ENCODE peak calls at places on chromosomes 6 and 20, in five cellular contexts. W is nephron progenitor cell, T is retinal pigment epithelial cell, X is AG10803, H is RWPE1. A is an unnamed sample.

GRCh38 chr6:43846556-43846955 is 76.5 kb downstream of the VEGFA start:
- DNase-seq in W (no peak), T (no peak), H (no peak), X (no peak), A (peak; percentile 48)

GRCh38 chr20:53582574-53583351 is 10.9 kb downstream of the ZNF217 start:
- DNase-seq in X (peak; percentile 93), W (no peak), H (peak; percentile 97), T (peak; percentile 67), A (peak; percentile 91)

GRCh38 chr6:21595265-21595950 is 1.9 kb downstream of the SOX4 start:
- DNase-seq in W (peak; percentile 42), T (no peak), X (peak; percentile 18), H (peak; percentile 33), A (no peak)

GRCh38 chr6:24100336-24100735 is 25.7 kb upstream of the NRSN1 start:
- DNase-seq in H (no peak), T (no peak), X (no peak), W (no peak), A (no peak)

GRCh38 chr6:39100358-39100757 is 14.6 kb downstream of the SAYSD1 start:
- DNase-seq in X (no peak), W (no peak), T (no peak), H (no peak), A (no peak)

GRCh38 chr6:154096834-154097233 is 57.8 kb downstream of the OPRM1 start:
- DNase-seq in X (no peak), W (no peak), T (no peak), H (no peak), A (no peak)

GRCh38 chr20:34871320-34871926 is 1.2 kb downstream of the GGT7 start:
- DNase-seq in X (no peak), T (no peak), H (no peak), W (no peak), A (no peak)

GRCh38 chr20:40980106-40980827 is 48.4 kb upstream of the TOP1 start:
- DNase-seq in T (no peak), H (no peak), X (peak; percentile 35), W (no peak), A (no peak)

GRCh38 chr20:64185276-64185900 is 21.1 kb downstream of the MYT1 start:
- DNase-seq in X (no peak), H (no peak), W (no peak), T (no peak), A (no peak)

DNA sequence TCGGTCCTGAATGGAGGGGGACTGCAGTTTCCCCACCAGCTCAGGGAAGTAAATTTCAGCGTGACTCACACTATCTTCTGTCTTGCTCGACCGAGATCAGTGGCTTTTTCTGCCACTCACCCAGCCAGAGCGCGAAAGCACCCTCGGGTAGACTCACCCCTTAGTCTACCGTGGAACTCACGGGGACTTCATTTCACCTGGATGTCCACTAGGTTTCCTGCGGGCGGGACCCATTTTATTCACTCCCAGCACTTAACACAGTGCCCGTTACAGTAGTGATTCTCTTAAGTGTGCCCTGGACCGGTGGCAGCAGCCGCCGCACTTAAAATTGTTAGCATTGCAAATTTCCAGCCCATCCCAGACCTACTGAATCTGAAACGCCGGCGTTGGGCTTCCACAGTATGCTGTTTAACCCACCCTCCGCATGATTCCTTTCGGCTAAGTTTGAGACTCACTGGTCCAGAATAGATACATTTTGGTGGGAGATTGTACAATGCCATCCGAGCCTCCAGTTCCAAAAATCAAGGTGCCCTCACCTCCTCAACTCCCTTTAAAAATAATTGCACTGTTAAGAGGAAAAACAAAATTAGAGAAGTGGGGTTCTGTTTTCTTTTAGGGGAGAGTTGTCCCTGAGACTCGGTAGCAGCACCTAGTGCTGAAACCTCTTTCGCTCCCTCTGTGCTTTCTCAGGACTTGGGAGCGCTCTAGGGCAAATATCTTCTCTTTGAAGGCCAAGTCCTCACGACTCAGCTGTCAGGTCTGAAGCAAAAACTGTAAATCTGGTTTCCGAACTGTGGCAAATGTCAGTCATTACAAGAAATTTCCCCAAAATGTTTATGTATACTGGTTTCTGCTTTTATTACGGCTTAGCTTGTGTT is 1.0 kb downstream of the SMPDL3A start:
- DNase-seq in X (peak; percentile 11), W (peak; percentile 20), H (peak; percentile 4), T (no peak), A (no peak)
- TF ChIP-seq CTCF in X (no peak), W (no peak), H (peak; percentile 12), T (peak; percentile 10), A (peak; percentile 26)

GRCh38 chr20:50343125-50343489 is 152.5 kb downstream of the CEBPB start:
- DNase-seq in X (no peak), W (no peak), H (no peak), T (no peak), A (no peak)

GRCh38 chr20:50345712-50346371 is 155.2 kb downstream of the CEBPB start:
- DNase-seq in W (no peak), T (no peak), X (no peak), H (no peak), A (no peak)

GRCh38 chr20:50343490-50344179 is 153.0 kb downstream of the CEBPB start:
- DNase-seq in X (no peak), T (no peak), W (no peak), H (no peak), A (no peak)

GRCh38 chr20:50342638-50343102 is 152.0 kb downstream of the CEBPB start:
- DNase-seq in X (no peak), T (no peak), W (no peak), H (no peak), A (no peak)

DNA sequence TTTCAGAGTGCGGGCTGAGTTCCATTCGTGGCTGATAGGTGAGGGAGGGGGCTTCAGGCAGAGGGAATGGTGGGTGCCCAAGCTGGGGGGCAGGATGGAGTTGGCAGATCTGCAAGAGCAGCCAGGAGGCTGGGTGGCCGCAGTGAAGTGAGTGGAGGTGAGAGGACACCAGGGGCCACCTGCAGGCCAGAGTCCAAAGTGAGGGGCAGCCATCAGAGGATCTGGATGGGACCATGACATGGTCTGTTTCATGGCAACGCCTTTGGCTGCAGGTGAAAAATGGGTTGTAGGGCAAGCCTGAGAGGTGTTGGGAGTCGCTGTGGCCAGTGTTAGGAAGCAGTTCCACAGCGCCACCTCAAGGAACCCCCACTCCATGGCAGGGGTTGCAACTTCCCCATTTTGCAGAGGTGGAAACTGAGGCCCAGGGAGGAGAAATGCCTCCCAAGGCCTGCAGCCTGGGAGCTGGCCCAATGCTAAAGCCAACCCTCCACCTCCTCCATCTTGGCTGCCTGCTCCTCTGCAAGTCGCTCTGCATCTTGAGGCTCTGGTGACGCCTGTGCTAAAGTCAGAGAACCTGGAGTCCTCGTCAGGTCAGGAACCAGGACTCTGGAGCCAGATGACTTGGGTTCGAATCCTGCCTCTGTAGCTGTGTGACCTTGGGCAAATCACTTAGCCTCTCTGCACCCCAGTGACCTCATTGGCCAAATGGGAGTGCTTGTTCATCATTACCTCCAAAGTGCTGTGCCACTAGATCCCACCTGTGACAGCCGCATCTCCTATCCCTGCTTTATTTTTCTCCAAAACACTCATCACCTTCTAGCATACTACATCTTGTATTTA is 153.8 kb downstream of the CEBPB start:
- DNase-seq in T (no peak), H (no peak), X (no peak), W (no peak), A (no peak)
- TF ChIP-seq CTCF in T (peak; percentile 41), H (no peak), X (peak; percentile 24), W (no peak), A (peak; percentile 59)

GRCh38 chr6:88899569-88900316 is 63.7 kb downstream of the RNGTT start:
- DNase-seq in X (no peak), T (no peak), H (no peak), W (no peak), A (no peak)
- TF ChIP-seq CTCF in X (no peak), T (no peak), H (peak; percentile 12), W (peak; percentile 7), A (peak; percentile 44)

GRCh38 chr6:30463242-30463641 is 26.1 kb upstream of the HLA-E start:
- DNase-seq in T (no peak), H (no peak), W (no peak), X (no peak), A (no peak)

GRCh38 chr6:30462482-30462881 is 26.8 kb upstream of the HLA-E start:
- DNase-seq in X (no peak), W (no peak), T (no peak), H (no peak), A (no peak)

GRCh38 chr6:30459145-30459544 is 30.2 kb upstream of the HLA-E start:
- DNase-seq in T (no peak), X (no peak), W (no peak), H (no peak), A (no peak)

GRCh38 chr6:30463651-30464618 is 25.4 kb upstream of the HLA-E start:
- DNase-seq in W (peak; percentile 9), H (no peak), T (no peak), X (peak; percentile 35), A (peak; percentile 70)

GRCh38 chr6:30461055-30461454 is 28.3 kb upstream of the HLA-E start:
- DNase-seq in H (no peak), W (no peak), T (no peak), X (no peak), A (no peak)
- TF ChIP-seq CTCF in H (no peak), W (no peak), T (no peak), X (no peak), A (no peak)

GRCh38 chr6:107523794-107524193 is 33.9 kb downstream of the SOBP start:
- DNase-seq in W (no peak), T (no peak), H (no peak), X (no peak), A (no peak)
- TF ChIP-seq CTCF in W (no peak), T (no peak), H (no peak), X (no peak), A (no peak)

GRCh38 chr6:105302617-105303128 is 100.2 kb downstream of the PREP start:
- DNase-seq in X (peak; percentile 35), W (no peak), H (no peak), T (no peak), A (no peak)
- TF ChIP-seq CTCF in X (peak; percentile 59), W (no peak), H (no peak), T (no peak), A (peak; percentile 39)

GRCh38 chr6:77290798-77291197 is 172.5 kb downstream of the HTR1B start:
- DNase-seq in X (no peak), W (no peak), T (no peak), H (no peak), A (no peak)
- TF ChIP-seq CTCF in X (no peak), W (no peak), T (no peak), H (no peak), A (no peak)

GRCh38 chr6:130293800-130294199 is 71.0 kb upstream of the SAMD3 start:
- DNase-seq in W (peak; percentile 19), T (peak; percentile 12), H (peak; percentile 36), X (peak; percentile 77), A (peak; percentile 73)
- TF ChIP-seq CTCF in W (peak; percentile 55), T (peak; percentile 79), H (peak; percentile 36), X (peak; percentile 92), A (peak; percentile 85)

A was measured in HFFc6.